ENCODE peak calls at places on chromosomes 3 and 15, in five cellular contexts. One of them, this sample, is unnamed.
A peak's percentile ranks its signal among the peaks of the same experiment; 100 is the strongest.

GRCh38 chr15:77825546-77825945 is 192.8 kb upstream of the LINGO1 start:
- DNase-seq in testis: no peak
- DNase-seq in vagina: no peak
- DNase-seq in heart right ventricle: no peak
- DNase-seq in tibial artery: no peak
- DNase-seq in this sample: no peak

GRCh38 chr15:98658831-98659699 is 10.7 kb downstream of the IGF1R start:
- DNase-seq in testis: no peak
- DNase-seq in vagina: no peak
- DNase-seq in heart right ventricle: no peak
- DNase-seq in tibial artery: peak; percentile 55
- DNase-seq in this sample: peak; percentile 63

GRCh38 chr15:78996876-78997275 is 52.0 kb upstream of the CTSH start:
- DNase-seq in testis: no peak
- DNase-seq in vagina: no peak
- DNase-seq in heart right ventricle: no peak
- DNase-seq in tibial artery: no peak
- DNase-seq in this sample: no peak

GRCh38 chr3:42033741-42034140 is 57.4 kb upstream of the TRAK1 start:
- DNase-seq in testis: no peak
- DNase-seq in vagina: no peak
- DNase-seq in heart right ventricle: no peak
- DNase-seq in tibial artery: no peak
- DNase-seq in this sample: no peak

GRCh38 chr3:33426630-33427341 is 13.4 kb downstream of the UBP1 start:
- DNase-seq in testis: no peak
- DNase-seq in vagina: no peak
- DNase-seq in heart right ventricle: no peak
- DNase-seq in tibial artery: no peak
- DNase-seq in this sample: no peak

GRCh38 chr3:21020681-21021080 is 730.3 kb downstream of the ZNF385D start:
- DNase-seq in testis: no peak
- DNase-seq in vagina: no peak
- DNase-seq in heart right ventricle: no peak
- DNase-seq in tibial artery: no peak
- DNase-seq in this sample: no peak

GRCh38 chr3:88385090-88385489 is 235.3 kb downstream of the C3orf38 start:
- DNase-seq in testis: no peak
- DNase-seq in vagina: no peak
- DNase-seq in heart right ventricle: no peak
- DNase-seq in tibial artery: no peak
- DNase-seq in this sample: peak; percentile 21

GRCh38 chr15:65870889-65871533 is 1.7 kb downstream of the RAB11A start:
- DNase-seq in testis: no peak
- DNase-seq in vagina: no peak
- DNase-seq in heart right ventricle: no peak
- DNase-seq in tibial artery: no peak
- DNase-seq in this sample: peak; percentile 31

DNA sequence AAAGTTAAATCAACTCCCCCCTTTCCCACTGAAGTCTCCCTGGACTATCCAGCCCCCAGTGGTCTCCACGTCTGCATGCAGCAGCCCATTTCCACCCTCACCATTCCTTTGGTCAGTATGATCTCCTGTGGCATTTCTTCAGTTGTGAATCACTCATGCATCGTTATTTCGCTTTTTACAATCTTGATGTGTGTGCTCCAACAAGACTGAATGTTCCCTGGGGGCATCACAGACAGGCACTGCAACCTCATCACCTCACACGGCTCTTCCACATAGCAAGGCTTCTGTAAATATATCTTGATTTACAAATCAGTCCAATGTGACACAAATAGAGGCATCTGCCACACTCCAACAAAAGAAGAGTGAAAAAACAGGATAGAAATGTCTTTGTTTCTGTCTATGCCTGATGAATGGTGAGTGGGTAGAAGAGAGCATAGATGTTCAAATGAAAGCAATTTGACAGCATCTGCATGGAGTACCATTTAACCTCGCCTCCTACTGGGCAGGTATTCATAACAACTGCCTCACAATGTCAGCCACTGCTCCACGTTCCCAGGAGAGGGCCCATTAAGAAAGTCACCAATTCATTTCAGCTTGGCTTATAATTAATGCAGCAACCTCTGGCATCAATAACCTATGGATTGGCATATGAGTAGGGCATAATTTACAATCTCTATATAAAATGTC is 5.2 kb downstream of the HEG1 start:
- DNase-seq in testis: no peak
- DNase-seq in vagina: no peak
- DNase-seq in heart right ventricle: no peak
- DNase-seq in tibial artery: no peak
- DNase-seq in this sample: peak; percentile 41
- TF ChIP-seq CTCF in testis: no peak
- TF ChIP-seq CTCF in vagina: no peak
- TF ChIP-seq CTCF in heart right ventricle: no peak
- TF ChIP-seq CTCF in tibial artery: no peak
- TF ChIP-seq CTCF in this sample: peak; percentile 19

DNA sequence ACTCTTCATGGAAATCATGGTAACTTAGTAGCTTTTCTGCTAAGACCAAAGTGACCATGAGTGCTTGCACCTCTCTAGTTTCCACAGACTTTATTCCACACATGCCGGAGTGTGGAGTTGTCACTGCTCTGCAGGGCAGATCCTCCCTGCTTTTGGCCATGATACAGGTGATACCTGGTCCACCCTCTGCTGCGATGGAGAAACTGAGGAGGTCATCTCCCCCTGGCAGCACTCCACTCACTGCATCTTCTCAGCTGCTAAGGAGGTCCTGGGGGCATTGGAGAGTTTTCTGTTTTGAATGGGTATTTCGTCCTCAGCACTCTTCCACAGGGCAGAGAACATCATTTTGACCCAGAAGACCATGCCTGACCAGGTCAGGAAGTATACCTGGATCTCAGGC is 31.1 kb downstream of the RBM5 start:
- DNase-seq in testis: no peak
- DNase-seq in vagina: no peak
- DNase-seq in heart right ventricle: no peak
- DNase-seq in tibial artery: no peak
- DNase-seq in this sample: no peak
- H3K36me3 ChIP-seq in testis: no peaks in the 10 kb centered on the region
- H3K36me3 ChIP-seq in vagina: peaks cover 3% of the 10 kb centered on the region
- H3K36me3 ChIP-seq in heart right ventricle: peaks cover 72% of the 10 kb centered on the region
- H3K36me3 ChIP-seq in tibial artery: peaks cover 67% of the 10 kb centered on the region
- H3K36me3 ChIP-seq in this sample: peaks cover 38% of the 10 kb centered on the region

DNA sequence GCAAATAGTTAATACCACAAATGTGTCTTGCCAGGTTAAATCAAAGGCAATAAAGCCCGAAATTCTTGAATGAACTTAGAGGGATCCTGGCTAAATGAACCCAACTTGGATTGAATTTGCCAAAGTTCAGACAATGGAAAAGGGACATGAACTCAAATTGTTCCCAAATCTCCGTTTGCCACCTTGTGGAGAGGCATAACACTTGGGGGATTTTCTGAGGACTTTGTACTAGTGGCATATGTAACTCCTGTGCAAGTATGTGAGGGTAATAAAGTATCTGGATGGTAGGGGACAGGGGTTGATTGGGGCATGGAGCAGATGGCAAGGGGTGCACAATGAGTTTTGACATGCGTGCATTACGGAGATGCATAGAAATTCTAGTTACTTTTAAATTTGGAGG is 1.3 kb upstream of the TCAIM start:
- DNase-seq in testis: no peak
- DNase-seq in vagina: no peak
- DNase-seq in heart right ventricle: no peak
- DNase-seq in tibial artery: no peak
- DNase-seq in this sample: peak; percentile 57
- H3K4me1 ChIP-seq in testis: peaks cover 9% of the 10 kb centered on the region
- H3K4me1 ChIP-seq in vagina: peaks cover 20% of the 10 kb centered on the region
- H3K4me1 ChIP-seq in heart right ventricle: peaks cover 28% of the 10 kb centered on the region
- H3K4me1 ChIP-seq in tibial artery: no peaks in the 10 kb centered on the region
- H3K4me1 ChIP-seq in this sample: peaks cover 3% of the 10 kb centered on the region

GRCh38 chr3:129323651-129324294 is 45.1 kb downstream of the HMCES start:
- DNase-seq in testis: no peak
- DNase-seq in vagina: no peak
- DNase-seq in heart right ventricle: no peak
- DNase-seq in tibial artery: no peak
- DNase-seq in this sample: no peak
- TF ChIP-seq CTCF in testis: no peak
- TF ChIP-seq CTCF in vagina: no peak
- TF ChIP-seq CTCF in heart right ventricle: no peak
- TF ChIP-seq CTCF in tibial artery: no peak
- TF ChIP-seq CTCF in this sample: no peak

GRCh38 chr3:58667229-58667628 is 655 bp upstream of the FAM3D start:
- DNase-seq in testis: no peak
- DNase-seq in vagina: no peak
- DNase-seq in heart right ventricle: no peak
- DNase-seq in tibial artery: no peak
- DNase-seq in this sample: no peak

GRCh38 chr3:58666683-58667082 is at the start of gene FAM3D:
- DNase-seq in testis: no peak
- DNase-seq in vagina: no peak
- DNase-seq in heart right ventricle: no peak
- DNase-seq in tibial artery: peak; percentile 27
- DNase-seq in this sample: no peak

GRCh38 chr3:58665410-58665809 is 1.2 kb downstream of the FAM3D start:
- DNase-seq in testis: no peak
- DNase-seq in vagina: no peak
- DNase-seq in heart right ventricle: no peak
- DNase-seq in tibial artery: no peak
- DNase-seq in this sample: no peak

GRCh38 chr3:58661836-58662235 is 4.7 kb downstream of the FAM3D start:
- DNase-seq in testis: no peak
- DNase-seq in vagina: no peak
- DNase-seq in heart right ventricle: no peak
- DNase-seq in tibial artery: no peak
- DNase-seq in this sample: no peak

GRCh38 chr3:58664611-58665010 is 2.0 kb downstream of the FAM3D start:
- DNase-seq in testis: no peak
- DNase-seq in vagina: no peak
- DNase-seq in heart right ventricle: no peak
- DNase-seq in tibial artery: peak; percentile 2
- DNase-seq in this sample: no peak
- H3K36me3 ChIP-seq in testis: no peaks in the 10 kb centered on the region
- H3K36me3 ChIP-seq in vagina: no peaks in the 10 kb centered on the region
- H3K36me3 ChIP-seq in heart right ventricle: no peaks in the 10 kb centered on the region
- H3K36me3 ChIP-seq in tibial artery: no peaks in the 10 kb centered on the region
- H3K36me3 ChIP-seq in this sample: no peaks in the 10 kb centered on the region

GRCh38 chr3:143533391-143533790 is 314.9 kb downstream of the SLC9A9 start:
- DNase-seq in testis: no peak
- DNase-seq in vagina: no peak
- DNase-seq in heart right ventricle: no peak
- DNase-seq in tibial artery: no peak
- DNase-seq in this sample: no peak
- H3K4me1 ChIP-seq in testis: no peaks in the 10 kb centered on the region
- H3K4me1 ChIP-seq in vagina: peaks cover 56% of the 10 kb centered on the region
- H3K4me1 ChIP-seq in heart right ventricle: no peaks in the 10 kb centered on the region
- H3K4me1 ChIP-seq in tibial artery: no peaks in the 10 kb centered on the region
- H3K4me1 ChIP-seq in this sample: no peaks in the 10 kb centered on the region

GRCh38 chr3:184284696-184285095 is 8.9 kb downstream of the ECE2 start:
- DNase-seq in testis: peak; percentile 69
- DNase-seq in vagina: no peak
- DNase-seq in heart right ventricle: no peak
- DNase-seq in tibial artery: no peak
- DNase-seq in this sample: peak; percentile 95
- TF ChIP-seq CTCF in testis: no peak
- TF ChIP-seq CTCF in vagina: no peak
- TF ChIP-seq CTCF in heart right ventricle: no peak
- TF ChIP-seq CTCF in tibial artery: no peak
- TF ChIP-seq CTCF in this sample: peak; percentile 93

GRCh38 chr15:92984161-92984560 is 84.0 kb downstream of the CHD2 start:
- DNase-seq in testis: no peak
- DNase-seq in vagina: no peak
- DNase-seq in heart right ventricle: no peak
- DNase-seq in tibial artery: no peak
- DNase-seq in this sample: no peak

GRCh38 chr15:92979011-92979701 is 79.0 kb downstream of the CHD2 start:
- DNase-seq in testis: no peak
- DNase-seq in vagina: no peak
- DNase-seq in heart right ventricle: no peak
- DNase-seq in tibial artery: no peak
- DNase-seq in this sample: no peak

DNA sequence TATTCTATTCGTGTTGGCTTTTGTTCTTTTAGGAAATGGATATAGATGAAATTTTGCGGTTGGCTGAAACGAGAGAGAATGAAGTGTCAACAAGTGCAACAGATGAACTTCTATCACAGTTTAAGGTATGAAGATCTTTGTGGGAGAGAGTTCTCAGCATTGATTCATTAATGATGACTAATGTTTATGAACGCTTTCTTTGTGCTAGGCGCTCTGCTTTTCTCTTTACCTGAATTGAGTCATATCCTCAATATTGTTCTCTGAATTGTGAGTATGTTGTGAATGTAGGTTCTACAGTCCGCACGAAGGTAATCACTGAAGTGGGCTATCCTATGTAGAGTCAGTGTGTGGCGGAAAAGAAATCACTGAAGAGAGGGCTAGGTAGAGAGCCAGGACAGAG is 81.2 kb downstream of the CHD2 start:
- DNase-seq in testis: no peak
- DNase-seq in vagina: no peak
- DNase-seq in heart right ventricle: no peak
- DNase-seq in tibial artery: no peak
- DNase-seq in this sample: no peak
- H3K36me3 ChIP-seq in testis: no peaks in the 10 kb centered on the region
- H3K36me3 ChIP-seq in vagina: no peaks in the 10 kb centered on the region
- H3K36me3 ChIP-seq in heart right ventricle: peaks cover 99% of the 10 kb centered on the region
- H3K36me3 ChIP-seq in tibial artery: peaks cover 96% of the 10 kb centered on the region
- H3K36me3 ChIP-seq in this sample: peaks cover 85% of the 10 kb centered on the region